ENCODE peak calls at places on chromosomes 7 and 10, in seven cellular contexts. B, P, W, N, G, V and D are unnamed samples.

GRCh38 chr10:80486785-80487421 is 32.8 kb downstream of the TSPAN14 start:
- DNase-seq in B (no peak), P (no peak), W (no peak), N (no peak), G (no peak), V (peak), D (no peak)

GRCh38 chr10:93103953-93104352 is 30.3 kb downstream of the CYP26A1 start:
- DNase-seq in B (no peak), P (no peak), W (no peak), N (no peak), G (no peak), V (no peak), D (no peak)

GRCh38 chr7:84529480-84530205 is 335.1 kb upstream of the SEMA3A start:
- DNase-seq in B (peak), P (no peak), W (no peak), N (no peak), G (no peak), V (no peak), D (no peak)

GRCh38 chr7:22697322-22697859 is 29.6 kb upstream of the IL6 start:
- DNase-seq in B (no peak), P (no peak), W (no peak), N (no peak), G (no peak), V (no peak), D (no peak)

GRCh38 chr10:99312501-99312900 is 16.7 kb upstream of the CNNM1 start:
- DNase-seq in B (no peak), P (no peak), W (no peak), N (no peak), G (no peak), V (no peak), D (no peak)

GRCh38 chr7:131325179-131325840 is 2.4 kb upstream of the MKLN1 start:
- DNase-seq in B (peak), P (no peak), W (no peak), N (no peak), G (no peak), V (peak), D (no peak)

GRCh38 chr10:6543431-6544005 is 36.6 kb downstream of the PRKCQ start:
- DNase-seq in B (no peak), P (peak), W (peak), N (no peak), G (peak), V (peak), D (no peak)

GRCh38 chr10:74140553-74140952 is 10.1 kb downstream of the AP3M1 start:
- DNase-seq in B (no peak), P (no peak), W (no peak), N (no peak), G (no peak), V (no peak), D (no peak)